ENCODE peak calls at places on chromosomes 13 and 19, in six cellular contexts. A is AG04449, N is neural progenitor cell, X is fibroblast of lung, G is stomach, M is IMR-90. E is an unnamed sample.
A peak's percentile ranks its signal among the peaks of the same experiment; 100 is the strongest.

GRCh38 chr13:91203430-91203829 is 144.1 kb upstream of the MIR17HG start:
- DNase-seq in M (no peak), X (no peak), G (no peak), N (no peak), A (no peak), E (no peak)

GRCh38 chr19:8221161-8221560 is 12.0 kb downstream of the CERS4 start:
- DNase-seq in A (no peak), X (no peak), N (no peak), G (peak; percentile 60), M (no peak), E (no peak)

GRCh38 chr13:24911135-24911524 is 147.2 kb downstream of the RNF17 start:
- DNase-seq in A (no peak), X (peak; percentile 54), N (no peak), M (peak; percentile 74), G (no peak), E (no peak)

GRCh38 chr13:40221460-40222201 is 444.8 kb downstream of the FOXO1 start:
- DNase-seq in N (no peak), M (no peak), G (no peak), A (no peak), X (peak; percentile 90), E (peak; percentile 97)

GRCh38 chr19:9565900-9566705 is 18.2 kb downstream of the ZNF121 start:
- DNase-seq in A (no peak), M (peak; percentile 7), N (no peak), X (peak; percentile 25), G (no peak), E (no peak)

GRCh38 chr13:46165485-46166220 is 16.3 kb downstream of the LCP1 start:
- DNase-seq in G (no peak), X (peak; percentile 60), A (no peak), M (no peak), N (no peak), E (no peak)

GRCh38 chr19:3603121-3603841 is 3.4 kb downstream of the TBXA2R start:
- DNase-seq in N (no peak), G (no peak), M (no peak), A (no peak), X (no peak), E (no peak)

GRCh38 chr19:45058622-45059159 is 17.6 kb downstream of the ZNF296 start:
- DNase-seq in M (no peak), A (no peak), N (no peak), X (no peak), G (no peak), E (no peak)

GRCh38 chr19:19752760-19753403 is 20.0 kb upstream of the ZNF14 start:
- DNase-seq in X (no peak), M (no peak), A (no peak), N (no peak), G (no peak), E (no peak)

GRCh38 chr13:19606152-19606551 is 27.3 kb upstream of the MPHOSPH8 start:
- DNase-seq in G (no peak), X (peak; percentile 29), M (peak; percentile 48), N (no peak), A (no peak), E (no peak)

GRCh38 chr19:29054886-29055675 is 157.9 kb downstream of the UQCRFS1 start:
- DNase-seq in A (no peak), M (no peak), X (no peak), N (no peak), G (no peak), E (no peak)

GRCh38 chr13:91668844-91669495 is 270.5 kb downstream of the GPC5 start:
- DNase-seq in A (no peak), M (no peak), G (no peak), N (no peak), X (no peak), E (no peak)

GRCh38 chr13:59687028-59687427 is 476.7 kb downstream of the DIAPH3 start:
- DNase-seq in N (no peak), M (no peak), A (no peak), G (no peak), X (no peak), E (no peak)

GRCh38 chr13:30569901-30570576 is 47.7 kb upstream of the USPL1 start:
- DNase-seq in X (peak; percentile 99), G (peak; percentile 35), M (peak; percentile 99), N (no peak), A (peak; percentile 83), E (peak; percentile 72)

GRCh38 chr13:111610077-111610476 is 289.6 kb downstream of the TEX29 start:
- DNase-seq in G (no peak), M (no peak), A (no peak), N (no peak), X (no peak), E (no peak)

GRCh38 chr19:12828494-12828893 is 5.9 kb downstream of the RTBDN start:
- DNase-seq in G (peak; percentile 49), A (no peak), N (peak; percentile 79), M (no peak), X (no peak), E (no peak)

DNA sequence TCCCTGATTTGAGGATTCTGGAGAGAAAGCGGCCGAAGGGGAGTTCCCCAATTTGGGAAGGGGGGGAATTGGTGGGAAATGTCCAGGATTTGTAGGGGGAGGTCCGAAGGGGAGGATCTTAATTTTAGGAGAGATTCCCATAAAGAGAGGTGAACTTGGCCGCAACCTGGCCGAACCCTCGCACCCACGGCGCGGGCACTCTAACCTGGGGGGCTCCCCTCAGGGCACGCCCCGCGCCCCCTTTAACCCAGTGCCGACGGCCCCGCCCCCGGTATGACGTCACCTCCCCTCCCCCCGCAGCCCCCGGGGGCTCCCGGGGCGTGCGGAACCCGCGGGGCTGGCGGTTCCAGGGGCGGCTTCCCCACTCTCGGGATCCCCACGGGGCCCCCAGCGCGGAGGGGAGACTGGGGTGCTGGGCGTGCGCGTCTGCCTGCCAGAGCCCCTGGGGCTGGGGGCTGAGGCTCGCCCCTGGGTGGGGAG is 1.1 kb downstream of the PTPRS start:
- DNase-seq in N (peak; percentile 42), G (no peak), A (no peak), X (no peak), M (no peak), E (no peak)
- H3K4me3 ChIP-seq in N (peak overlapping the region; percentile 89), G (peak overlapping the region; percentile 59), A (peak overlapping the region; percentile 68), X (peak overlapping the region; percentile 44), M (peak overlapping the region; percentile 78), E (peak overlapping the region; percentile 23)

GRCh38 chr19:18385675-18386542 is at the start of gene GDF15:
- DNase-seq in A (no peak), G (peak; percentile 96), N (peak; percentile 73), X (peak; percentile 87), M (peak; percentile 87), E (peak; percentile 69)
- TF ChIP-seq CTCF in A (peak; percentile 90), G (peak; percentile 67), N (peak; percentile 67), X (peak; percentile 75), M (peak; percentile 60), E (peak; percentile 91)

DNA sequence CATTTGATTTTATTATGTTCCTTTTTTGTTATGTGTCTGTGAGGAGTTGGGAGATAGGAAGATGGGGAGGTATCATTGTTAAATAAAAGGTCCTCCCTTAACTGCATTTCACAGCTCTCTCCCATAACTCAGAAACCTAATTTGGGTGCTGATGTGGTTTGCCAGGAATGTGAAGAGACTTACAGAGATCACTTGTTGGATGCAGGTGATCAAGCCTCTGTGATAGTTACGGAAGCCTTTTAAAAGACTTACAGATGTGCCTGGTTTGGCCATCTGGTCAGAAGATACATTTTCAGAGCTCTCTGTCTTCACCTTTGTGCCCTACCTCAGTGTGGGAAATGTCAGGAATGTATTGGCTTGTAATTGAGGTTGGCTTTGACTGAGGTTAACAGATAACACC is 146.1 kb downstream of the STOML3 start:
- DNase-seq in N (no peak), M (no peak), A (no peak), X (no peak), G (no peak), E (no peak)
- H3K4me3 ChIP-seq in N (no peak overlapping the region), M (no peak overlapping the region), A (no peak overlapping the region), X (no peak overlapping the region), G (no peak overlapping the region), E (no peak overlapping the region)

DNA sequence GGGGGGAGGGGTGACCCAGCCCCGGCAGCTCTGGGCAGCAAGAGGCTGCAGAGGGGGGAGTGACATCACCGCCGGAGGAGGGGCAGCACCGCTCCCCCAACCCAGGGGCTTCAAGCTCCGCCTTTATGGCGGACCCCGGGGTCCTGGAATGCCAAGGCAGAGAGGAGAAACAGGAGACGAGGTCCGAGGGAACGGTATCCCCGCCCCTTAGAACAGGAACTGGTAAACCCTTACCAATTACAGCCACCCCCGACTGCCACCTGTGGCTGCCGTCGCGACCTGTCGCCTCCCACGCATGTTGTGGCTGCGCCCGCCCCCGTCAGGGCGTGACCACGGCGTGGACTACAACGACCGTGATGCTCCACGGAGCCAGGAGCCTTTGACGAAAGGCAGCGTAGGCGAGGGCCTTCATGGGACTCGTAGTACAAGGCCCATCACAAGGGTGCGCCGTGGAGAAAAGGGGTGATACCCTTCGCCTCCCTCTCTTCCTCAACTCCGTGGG is 4.1 kb upstream of the KCNC3 start:
- DNase-seq in M (peak; percentile 67), X (peak; percentile 70), A (peak; percentile 12), N (peak; percentile 96), G (peak; percentile 89), E (peak; percentile 66)
- TF ChIP-seq CTCF in M (no peak), X (no peak), A (no peak), N (no peak), G (no peak), E (peak; percentile 19)

DNA sequence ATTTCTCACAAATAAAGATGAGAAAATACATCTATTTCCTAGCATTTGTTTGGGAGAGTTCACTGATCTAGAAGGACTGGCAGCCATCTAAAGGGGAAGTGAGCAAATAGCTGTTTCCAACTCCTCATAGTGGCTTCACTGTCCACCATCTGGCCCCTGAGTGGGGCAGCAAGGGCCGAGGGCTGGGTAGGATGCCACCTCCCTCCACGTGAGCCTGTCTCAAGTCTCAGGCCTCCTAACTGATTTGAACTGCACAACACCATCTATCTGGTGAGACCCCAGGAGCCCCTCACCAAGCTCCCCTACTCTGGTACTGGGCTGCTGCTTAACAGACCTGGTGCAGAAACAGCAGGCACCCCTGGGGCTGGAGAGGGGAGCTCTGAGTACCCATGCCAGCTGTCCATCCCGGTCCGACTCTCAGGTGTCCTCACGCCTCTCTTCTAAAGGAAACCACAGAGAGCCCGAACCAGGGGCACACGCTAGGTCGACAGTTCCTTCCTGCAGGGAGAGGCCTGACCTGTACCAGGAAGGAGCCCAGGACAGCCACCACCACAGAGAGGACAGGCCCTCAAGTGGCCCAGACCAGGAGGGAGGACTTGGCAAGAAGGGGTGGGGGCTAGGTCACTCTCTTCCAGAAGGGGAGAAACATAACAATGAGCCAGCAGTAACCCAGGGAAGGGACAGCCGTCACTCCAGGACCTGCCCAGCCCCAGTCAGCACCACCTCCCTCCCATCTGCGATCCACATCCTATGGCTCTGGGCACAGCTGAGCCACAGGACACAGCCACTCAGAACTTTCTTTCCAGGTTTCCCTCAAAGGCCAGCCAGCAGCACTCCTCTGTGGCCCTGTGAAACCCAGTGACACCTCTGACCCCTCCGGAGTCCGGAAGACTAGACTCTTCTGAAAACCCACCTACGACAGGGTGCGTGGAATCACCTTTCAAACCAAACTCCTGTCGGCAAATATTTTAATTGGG is 12.9 kb upstream of the SLC35E1 start:
- DNase-seq in A (no peak), M (no peak), X (no peak), G (no peak), N (no peak), E (no peak)
- H3K4me3 ChIP-seq in A (no peak overlapping the region), M (no peak overlapping the region), X (no peak overlapping the region), G (no peak overlapping the region), N (peak overlapping the region; percentile 35), E (peak overlapping the region; percentile 38)

GRCh38 chr13:62014299-62014698 is 598.6 kb upstream of the PCDH20 start:
- DNase-seq in G (no peak), N (no peak), X (peak; percentile 2), M (peak; percentile 1), A (no peak), E (peak; percentile 3)
- TF ChIP-seq CTCF in G (no peak), N (peak; percentile 50), X (no peak), M (no peak), A (no peak), E (peak; percentile 42)